ENCODE peak calls at places on chromosomes 3 and 15, in five cellular contexts. One of them, this sample, is unnamed.

GRCh38 chr3:71022552-71023335 is 560.8 kb downstream of the FOXP1 start:
- DNase-seq in neuronal stem cell: peak
- DNase-seq in mesenchymal stem cell: no peak
- DNase-seq in H9: peak
- DNase-seq in H1: no peak
- DNase-seq in this sample: no peak

GRCh38 chr15:62087671-62088360 is 21.0 kb downstream of the C2CD4A start:
- DNase-seq in H1: no peak
- DNase-seq in mesenchymal stem cell: no peak
- DNase-seq in neuronal stem cell: no peak
- DNase-seq in H9: no peak
- DNase-seq in this sample: no peak

GRCh38 chr3:184234671-184235380 is 5.4 kb downstream of the VWA5B2 start:
- DNase-seq in H9: no peak
- DNase-seq in neuronal stem cell: no peak
- DNase-seq in mesenchymal stem cell: no peak
- DNase-seq in H1: no peak
- DNase-seq in this sample: no peak

GRCh38 chr15:29091666-29092065 is 178.0 kb downstream of the NSMCE3 start:
- DNase-seq in H9: no peak
- DNase-seq in mesenchymal stem cell: no peak
- DNase-seq in neuronal stem cell: no peak
- DNase-seq in H1: no peak
- DNase-seq in this sample: no peak

GRCh38 chr15:73647259-73648026 is 14.3 kb upstream of the NPTN start:
- DNase-seq in mesenchymal stem cell: no peak
- DNase-seq in H1: no peak
- DNase-seq in H9: no peak
- DNase-seq in neuronal stem cell: no peak
- DNase-seq in this sample: peak

GRCh38 chr3:186603159-186603558 is 9.7 kb upstream of the AHSG start:
- DNase-seq in H9: no peak
- DNase-seq in neuronal stem cell: no peak
- DNase-seq in mesenchymal stem cell: no peak
- DNase-seq in H1: no peak
- DNase-seq in this sample: peak

GRCh38 chr3:47527952-47528718 is 14.6 kb upstream of the ELP6 start:
- DNase-seq in H9: no peak
- DNase-seq in H1: no peak
- DNase-seq in neuronal stem cell: no peak
- DNase-seq in mesenchymal stem cell: no peak
- DNase-seq in this sample: no peak

GRCh38 chr3:132421832-132422231 is 4.5 kb downstream of the DNAJC13 start:
- DNase-seq in H1: no peak
- DNase-seq in H9: no peak
- DNase-seq in neuronal stem cell: no peak
- DNase-seq in mesenchymal stem cell: peak
- DNase-seq in this sample: no peak

GRCh38 chr3:172170310-172170709 is 130.9 kb downstream of the FNDC3B start:
- DNase-seq in H9: no peak
- DNase-seq in neuronal stem cell: no peak
- DNase-seq in mesenchymal stem cell: no peak
- DNase-seq in H1: no peak
- DNase-seq in this sample: no peak

GRCh38 chr3:73480187-73480672 is 144.5 kb downstream of the PDZRN3 start:
- DNase-seq in neuronal stem cell: no peak
- DNase-seq in H1: no peak
- DNase-seq in mesenchymal stem cell: no peak
- DNase-seq in H9: no peak
- DNase-seq in this sample: peak

GRCh38 chr15:37054336-37054735 is 46.0 kb downstream of the MEIS2 start:
- DNase-seq in mesenchymal stem cell: no peak
- DNase-seq in H1: no peak
- DNase-seq in neuronal stem cell: no peak
- DNase-seq in H9: no peak
- DNase-seq in this sample: no peak

GRCh38 chr3:54882114-54882833 is 45.6 kb downstream of the LRTM1 start:
- DNase-seq in H9: no peak
- DNase-seq in neuronal stem cell: no peak
- DNase-seq in H1: no peak
- DNase-seq in mesenchymal stem cell: peak
- DNase-seq in this sample: no peak

GRCh38 chr15:33963831-33964664 is 4.2 kb upstream of the CHRM5 start:
- DNase-seq in H1: no peak
- DNase-seq in neuronal stem cell: peak
- DNase-seq in mesenchymal stem cell: peak
- DNase-seq in H9: no peak
- DNase-seq in this sample: peak

DNA sequence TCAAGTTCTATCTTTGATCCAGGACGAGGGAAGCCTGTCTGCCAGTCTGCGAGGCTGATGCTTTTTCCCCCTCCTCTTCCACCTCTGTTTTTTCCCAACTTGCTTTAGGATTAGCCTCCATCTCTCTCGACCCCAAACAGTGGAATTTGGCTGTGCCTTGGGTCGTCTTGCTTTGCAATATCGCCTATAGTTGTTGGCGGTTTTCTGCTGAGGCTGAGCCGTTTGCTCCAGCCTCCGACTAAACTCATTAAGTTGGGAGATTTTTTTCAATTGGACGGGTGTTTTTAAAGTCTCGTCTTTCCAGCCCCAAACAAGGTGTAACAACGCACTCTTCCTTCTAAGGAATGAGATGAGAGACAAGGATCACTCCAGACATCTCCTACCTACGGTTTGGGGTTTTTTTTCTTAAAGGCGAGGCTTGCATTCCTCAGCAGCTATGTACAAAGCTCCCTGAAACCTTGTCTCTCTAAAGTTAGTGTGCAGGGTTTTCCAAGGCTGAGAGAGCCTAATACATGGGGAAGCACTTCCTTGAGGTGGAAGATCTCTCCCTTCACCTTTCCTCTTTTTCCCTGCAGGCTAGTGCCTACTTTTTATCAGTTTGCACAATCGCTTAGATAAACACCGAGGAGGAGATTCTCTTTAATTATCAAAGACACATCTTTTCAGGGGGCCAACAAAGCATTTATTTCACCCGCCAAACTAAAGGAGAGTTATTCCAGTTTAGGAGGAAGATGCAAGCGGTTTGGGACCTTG is 4.7 kb upstream of the NR2F2 start:
- DNase-seq in H1: no peak
- DNase-seq in H9: no peak
- DNase-seq in mesenchymal stem cell: peak
- DNase-seq in neuronal stem cell: no peak
- DNase-seq in this sample: peak
- H3K4ac ChIP-seq in H1: no peak
- H3K4ac ChIP-seq in H9: no peak
- H3K4ac ChIP-seq in mesenchymal stem cell: peak
- H3K4ac ChIP-seq in neuronal stem cell: no peak
- H3K4ac ChIP-seq in this sample: peak

DNA sequence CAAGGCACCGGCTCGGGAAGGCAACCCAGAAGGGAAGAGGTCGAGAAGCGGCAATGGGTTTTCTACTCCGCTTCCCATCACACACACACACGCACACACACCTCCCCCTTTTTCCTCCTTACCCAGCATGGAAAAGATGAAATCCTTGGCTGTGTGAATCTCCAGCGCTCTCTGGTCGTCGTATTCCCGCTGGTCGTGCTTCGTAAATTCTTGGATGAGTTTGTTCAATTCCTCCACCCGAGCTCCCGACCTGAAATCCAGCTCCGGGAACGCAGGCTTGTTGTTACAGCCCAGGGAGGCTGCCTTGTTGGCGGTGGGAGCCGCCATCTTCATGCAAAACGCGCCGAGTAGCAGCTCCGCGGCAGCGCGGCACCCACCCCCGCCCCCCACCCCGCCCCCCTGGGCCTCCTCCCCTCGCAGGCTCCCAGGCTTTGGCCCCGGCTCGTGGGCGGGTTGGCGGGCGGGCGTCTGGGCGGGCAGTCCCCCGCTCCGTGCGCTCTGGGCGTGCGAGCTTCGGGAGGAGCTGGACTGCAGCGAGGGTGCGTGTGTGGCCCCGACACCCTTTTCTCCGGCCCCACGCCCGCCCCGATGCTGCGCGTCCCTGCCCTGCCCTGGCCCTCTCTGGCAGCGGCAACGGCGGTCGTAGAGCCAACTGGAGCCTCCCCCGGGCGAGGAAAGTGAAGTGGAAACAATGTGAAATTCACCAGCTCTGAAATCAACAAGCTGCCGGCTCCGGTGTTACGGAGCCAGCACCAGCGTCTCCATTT is at the start of gene MB21D2:
- DNase-seq in H1: no peak
- DNase-seq in mesenchymal stem cell: peak
- DNase-seq in neuronal stem cell: peak
- DNase-seq in H9: peak
- DNase-seq in this sample: peak
- H2AK5ac ChIP-seq in H1: peak
- H2AK5ac ChIP-seq in mesenchymal stem cell: no peak
- H2AK5ac ChIP-seq in neuronal stem cell: peak
- H2AK5ac ChIP-seq in H9: no peak
- H2AK5ac ChIP-seq in this sample: no peak

DNA sequence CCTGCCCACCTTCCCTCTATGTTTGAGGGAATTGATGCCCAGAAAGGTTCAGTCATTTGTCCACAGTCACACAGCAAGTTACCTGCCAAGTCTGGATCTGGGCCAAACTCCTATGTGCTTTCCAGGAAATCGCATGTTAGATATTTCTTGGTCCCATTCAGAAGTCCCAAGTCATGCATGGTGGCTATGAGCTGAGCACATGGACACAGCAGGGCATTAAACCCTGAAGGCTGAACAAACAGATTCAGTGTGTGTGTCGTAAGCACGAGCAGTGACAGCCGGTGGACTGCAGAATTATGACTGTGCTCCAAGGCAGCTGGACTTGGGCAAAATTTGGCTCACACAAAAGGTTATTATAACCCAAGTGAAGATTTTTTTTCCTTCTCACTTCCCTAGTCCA is 11.4 kb upstream of the SLC6A6 start:
- DNase-seq in H1: no peak
- DNase-seq in mesenchymal stem cell: peak
- DNase-seq in H9: no peak
- DNase-seq in neuronal stem cell: no peak
- DNase-seq in this sample: peak
- H2BK12ac ChIP-seq in H1: peak
- H2BK12ac ChIP-seq in mesenchymal stem cell: peak
- H2BK12ac ChIP-seq in H9: no peak
- H2BK12ac ChIP-seq in neuronal stem cell: no peak
- H2BK12ac ChIP-seq in this sample: peak

DNA sequence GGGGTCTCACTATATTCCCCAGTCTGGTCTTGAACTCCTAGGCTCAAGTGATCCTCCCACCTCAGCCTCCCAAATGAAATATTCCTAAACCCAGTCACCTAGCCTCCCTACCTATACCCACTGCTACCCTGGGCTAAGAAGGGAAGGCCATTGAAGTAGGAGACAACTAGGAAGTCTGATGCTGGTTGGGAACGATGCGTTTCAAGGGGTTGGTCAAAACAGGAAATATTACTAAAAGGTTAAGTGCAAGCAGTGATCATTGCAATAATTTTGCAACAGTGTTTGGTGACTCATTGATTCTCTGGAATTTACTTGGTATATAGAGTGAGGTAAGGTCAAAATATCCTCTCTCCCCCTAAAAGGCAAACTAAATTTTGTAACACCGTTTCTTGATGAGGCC is 4.6 kb upstream of the UQCRC1 start:
- DNase-seq in neuronal stem cell: no peak
- DNase-seq in H9: no peak
- DNase-seq in H1: no peak
- DNase-seq in mesenchymal stem cell: peak
- DNase-seq in this sample: peak
- H3K4ac ChIP-seq in neuronal stem cell: no peak
- H3K4ac ChIP-seq in H9: no peak
- H3K4ac ChIP-seq in H1: no peak
- H3K4ac ChIP-seq in mesenchymal stem cell: no peak
- H3K4ac ChIP-seq in this sample: no peak

DNA sequence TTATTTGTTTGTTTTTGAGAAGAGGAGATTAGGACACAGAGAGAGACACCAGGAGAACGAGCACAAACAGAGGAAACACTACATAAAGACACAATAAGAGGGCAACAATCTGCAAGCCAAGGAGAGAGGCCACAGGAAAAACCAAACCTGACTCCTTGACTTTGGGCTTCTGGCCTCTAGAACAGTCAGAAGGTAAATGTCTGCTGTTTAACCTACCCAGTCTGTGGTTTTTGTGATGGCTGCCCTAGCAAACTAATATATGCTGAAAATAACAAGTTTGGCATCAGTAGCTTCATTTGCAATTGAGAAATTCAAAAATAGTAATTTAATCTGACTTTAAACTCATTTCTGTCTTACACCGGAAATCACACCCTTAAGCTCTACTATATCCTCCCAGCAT is 110.2 kb downstream of the P3H2 start:
- DNase-seq in mesenchymal stem cell: no peak
- DNase-seq in H9: no peak
- DNase-seq in H1: no peak
- DNase-seq in neuronal stem cell: no peak
- DNase-seq in this sample: no peak
- H2AK5ac ChIP-seq in mesenchymal stem cell: peak
- H2AK5ac ChIP-seq in H9: no peak
- H2AK5ac ChIP-seq in H1: no peak
- H2AK5ac ChIP-seq in neuronal stem cell: no peak
- H2AK5ac ChIP-seq in this sample: no peak

GRCh38 chr15:101014276-101014675 is 95.1 kb downstream of the LRRK1 start:
- DNase-seq in H9: peak
- DNase-seq in neuronal stem cell: no peak
- DNase-seq in mesenchymal stem cell: no peak
- DNase-seq in H1: no peak
- DNase-seq in this sample: no peak

GRCh38 chr15:101017041-101017754 is 98.0 kb downstream of the LRRK1 start:
- DNase-seq in H1: no peak
- DNase-seq in mesenchymal stem cell: no peak
- DNase-seq in neuronal stem cell: no peak
- DNase-seq in H9: peak
- DNase-seq in this sample: no peak

GRCh38 chr15:101017935-101018849 is 99.0 kb downstream of the LRRK1 start:
- DNase-seq in H1: no peak
- DNase-seq in H9: peak
- DNase-seq in mesenchymal stem cell: no peak
- DNase-seq in neuronal stem cell: no peak
- DNase-seq in this sample: no peak

GRCh38 chr15:101014921-101015841 is 96.0 kb downstream of the LRRK1 start:
- DNase-seq in neuronal stem cell: peak
- DNase-seq in H9: peak
- DNase-seq in H1: no peak
- DNase-seq in mesenchymal stem cell: peak
- DNase-seq in this sample: peak

DNA sequence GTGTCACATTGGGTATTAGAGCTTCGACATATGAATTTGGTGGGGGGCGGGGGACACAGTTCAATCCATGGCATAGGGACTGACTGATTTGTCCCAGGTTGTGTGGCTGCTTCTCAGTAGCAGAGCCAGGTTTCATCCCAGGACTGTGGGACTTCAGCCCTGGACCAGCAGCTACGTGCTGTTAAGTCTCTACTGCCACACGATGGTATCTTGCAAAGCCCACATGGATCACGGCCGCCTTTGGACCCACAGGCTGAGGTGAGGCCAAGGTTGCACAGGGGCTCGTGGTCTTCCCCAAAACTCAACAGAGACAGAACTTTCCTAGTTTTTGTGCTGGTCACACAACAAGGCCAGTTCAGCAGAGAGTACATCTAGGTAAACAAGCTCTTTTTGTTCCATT is 97.4 kb downstream of the LRRK1 start:
- DNase-seq in neuronal stem cell: no peak
- DNase-seq in mesenchymal stem cell: no peak
- DNase-seq in H9: peak
- DNase-seq in H1: no peak
- DNase-seq in this sample: peak
- H2BK12ac ChIP-seq in neuronal stem cell: no peak
- H2BK12ac ChIP-seq in mesenchymal stem cell: no peak
- H2BK12ac ChIP-seq in H9: peak
- H2BK12ac ChIP-seq in H1: peak
- H2BK12ac ChIP-seq in this sample: no peak

This sample was measured in trophoblast cell.